ENCODE peak calls at places on chromosome 3, in ten cellular contexts. One of them, this sample, is unnamed.

GRCh38 chr3:10395671-10396070 is 74.8 kb upstream of the SEC13 start:
- DNase-seq in adrenal gland: no peak
- DNase-seq in H1: no peak
- DNase-seq in breast epithelium: peak
- DNase-seq in sigmoid colon: no peak
- DNase-seq in heart left ventricle: no peak
- DNase-seq in body of pancreas: no peak
- DNase-seq in H54: no peak
- DNase-seq in stomach: no peak
- DNase-seq in esophagus squamous epithelium: no peak
- DNase-seq in this sample: peak

GRCh38 chr3:195204360-195205166 is 66.4 kb downstream of the XXYLT1 start:
- DNase-seq in adrenal gland: peak
- DNase-seq in H1: no peak
- DNase-seq in breast epithelium: no peak
- DNase-seq in sigmoid colon: peak
- DNase-seq in heart left ventricle: peak
- DNase-seq in body of pancreas: no peak
- DNase-seq in H54: no peak
- DNase-seq in stomach: peak
- DNase-seq in esophagus squamous epithelium: no peak
- DNase-seq in this sample: no peak

GRCh38 chr3:36714343-36714742 is 50.0 kb downstream of the DCLK3 start:
- DNase-seq in adrenal gland: no peak
- DNase-seq in H1: no peak
- DNase-seq in breast epithelium: no peak
- DNase-seq in sigmoid colon: no peak
- DNase-seq in heart left ventricle: no peak
- DNase-seq in body of pancreas: no peak
- DNase-seq in H54: no peak
- DNase-seq in stomach: no peak
- DNase-seq in esophagus squamous epithelium: no peak
- DNase-seq in this sample: no peak

GRCh38 chr3:164196477-164196876 is 881.8 kb downstream of the SI start:
- DNase-seq in adrenal gland: no peak
- DNase-seq in H1: no peak
- DNase-seq in breast epithelium: no peak
- DNase-seq in sigmoid colon: no peak
- DNase-seq in heart left ventricle: no peak
- DNase-seq in body of pancreas: no peak
- DNase-seq in H54: no peak
- DNase-seq in stomach: no peak
- DNase-seq in esophagus squamous epithelium: no peak
- DNase-seq in this sample: no peak

GRCh38 chr3:24096271-24096670 is 151.2 kb downstream of the NR1D2 start:
- DNase-seq in adrenal gland: no peak
- DNase-seq in H1: no peak
- DNase-seq in breast epithelium: no peak
- DNase-seq in sigmoid colon: no peak
- DNase-seq in heart left ventricle: no peak
- DNase-seq in body of pancreas: no peak
- DNase-seq in H54: no peak
- DNase-seq in stomach: no peak
- DNase-seq in esophagus squamous epithelium: no peak
- DNase-seq in this sample: no peak

GRCh38 chr3:127363171-127363570 is 75.3 kb upstream of the PRR20G start:
- DNase-seq in adrenal gland: no peak
- DNase-seq in H1: no peak
- DNase-seq in breast epithelium: no peak
- DNase-seq in sigmoid colon: no peak
- DNase-seq in heart left ventricle: no peak
- DNase-seq in body of pancreas: no peak
- DNase-seq in H54: no peak
- DNase-seq in stomach: no peak
- DNase-seq in esophagus squamous epithelium: no peak
- DNase-seq in this sample: no peak

GRCh38 chr3:15348246-15348645 is 15.9 kb upstream of the SH3BP5 start:
- DNase-seq in adrenal gland: no peak
- DNase-seq in H1: no peak
- DNase-seq in breast epithelium: no peak
- DNase-seq in sigmoid colon: no peak
- DNase-seq in heart left ventricle: no peak
- DNase-seq in body of pancreas: no peak
- DNase-seq in H54: no peak
- DNase-seq in stomach: no peak
- DNase-seq in esophagus squamous epithelium: no peak
- DNase-seq in this sample: no peak

GRCh38 chr3:41327718-41328117 is 128.4 kb downstream of the CTNNB1 start:
- DNase-seq in adrenal gland: no peak
- DNase-seq in H1: no peak
- DNase-seq in breast epithelium: no peak
- DNase-seq in sigmoid colon: no peak
- DNase-seq in heart left ventricle: no peak
- DNase-seq in body of pancreas: no peak
- DNase-seq in H54: no peak
- DNase-seq in stomach: no peak
- DNase-seq in esophagus squamous epithelium: no peak
- DNase-seq in this sample: no peak

GRCh38 chr3:86774082-86774691 is 216.8 kb downstream of the VGLL3 start:
- DNase-seq in adrenal gland: no peak
- DNase-seq in H1: no peak
- DNase-seq in breast epithelium: no peak
- DNase-seq in sigmoid colon: no peak
- DNase-seq in heart left ventricle: no peak
- DNase-seq in body of pancreas: no peak
- DNase-seq in H54: no peak
- DNase-seq in stomach: no peak
- DNase-seq in esophagus squamous epithelium: no peak
- DNase-seq in this sample: no peak

GRCh38 chr3:108477511-108478147 is 32.8 kb downstream of the MYH15 start:
- DNase-seq in adrenal gland: peak
- DNase-seq in H1: peak
- DNase-seq in breast epithelium: no peak
- DNase-seq in sigmoid colon: no peak
- DNase-seq in heart left ventricle: peak
- DNase-seq in body of pancreas: peak
- DNase-seq in H54: no peak
- DNase-seq in stomach: peak
- DNase-seq in esophagus squamous epithelium: no peak
- DNase-seq in this sample: peak

GRCh38 chr3:141371882-141372281 is 3.6 kb downstream of the ZBTB38 start:
- DNase-seq in adrenal gland: no peak
- DNase-seq in H1: no peak
- DNase-seq in breast epithelium: no peak
- DNase-seq in sigmoid colon: no peak
- DNase-seq in heart left ventricle: no peak
- DNase-seq in body of pancreas: no peak
- DNase-seq in H54: no peak
- DNase-seq in stomach: no peak
- DNase-seq in esophagus squamous epithelium: no peak
- DNase-seq in this sample: no peak
- TF ChIP-seq POLR2A in adrenal gland: no peak
- TF ChIP-seq POLR2A in H1: no peak
- TF ChIP-seq POLR2A in breast epithelium: no peak
- TF ChIP-seq POLR2A in sigmoid colon: no peak
- TF ChIP-seq POLR2A in heart left ventricle: no peak
- TF ChIP-seq POLR2A in body of pancreas: no peak
- TF ChIP-seq POLR2A in H54: no peak
- TF ChIP-seq POLR2A in stomach: no peak
- TF ChIP-seq POLR2A in esophagus squamous epithelium: no peak
- TF ChIP-seq POLR2A in this sample: no peak

DNA sequence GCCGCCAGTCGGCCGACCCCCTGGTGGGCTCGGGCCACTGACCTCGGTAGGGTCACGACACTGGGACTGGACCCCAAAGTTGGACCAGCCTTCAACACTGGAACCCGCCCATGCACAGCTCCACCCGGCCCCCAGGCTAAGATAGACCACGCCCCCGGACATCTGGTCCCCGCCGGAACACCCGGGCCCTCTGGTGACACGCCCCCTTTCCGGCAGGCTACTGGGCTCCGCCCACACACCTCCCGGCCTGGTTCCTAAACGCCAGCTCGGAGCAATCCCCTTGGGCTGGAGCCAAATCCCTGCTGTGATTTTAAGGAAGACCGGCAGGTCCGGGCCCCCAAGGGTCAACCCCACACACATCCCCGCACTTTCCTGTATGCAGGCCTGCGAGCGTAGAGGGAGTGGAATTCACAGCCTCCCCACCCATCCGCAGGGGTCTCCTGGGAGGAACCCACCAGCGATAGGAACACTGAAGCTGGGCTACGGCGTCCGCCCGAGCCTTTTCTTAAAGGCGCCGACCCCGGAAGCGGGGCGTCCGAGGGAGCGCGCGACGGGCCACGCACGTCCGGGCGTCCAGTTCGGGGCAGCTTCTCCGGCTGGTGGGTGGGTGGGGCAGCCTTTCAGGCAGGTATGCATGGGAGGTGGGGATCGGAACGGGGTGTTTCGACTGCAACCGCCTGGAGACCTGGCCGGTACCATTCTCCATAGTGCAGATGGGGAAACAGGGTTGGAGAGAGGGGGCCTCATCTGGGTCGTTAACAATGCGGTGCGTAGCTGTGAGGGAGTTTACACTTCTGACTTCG is at the start of gene HEMK1:
- DNase-seq in adrenal gland: peak
- DNase-seq in H1: peak
- DNase-seq in breast epithelium: peak
- DNase-seq in sigmoid colon: peak
- DNase-seq in heart left ventricle: peak
- DNase-seq in body of pancreas: peak
- DNase-seq in H54: peak
- DNase-seq in stomach: peak
- DNase-seq in esophagus squamous epithelium: peak
- DNase-seq in this sample: peak
- TF ChIP-seq POLR2A in adrenal gland: peak
- TF ChIP-seq POLR2A in H1: peak
- TF ChIP-seq POLR2A in breast epithelium: peak
- TF ChIP-seq POLR2A in sigmoid colon: peak
- TF ChIP-seq POLR2A in heart left ventricle: peak
- TF ChIP-seq POLR2A in body of pancreas: peak
- TF ChIP-seq POLR2A in H54: peak
- TF ChIP-seq POLR2A in stomach: no peak
- TF ChIP-seq POLR2A in esophagus squamous epithelium: no peak
- TF ChIP-seq POLR2A in this sample: peak

GRCh38 chr3:187015903-187016638 is 85.7 kb downstream of the ST6GAL1 start:
- DNase-seq in adrenal gland: no peak
- DNase-seq in H1: peak
- DNase-seq in breast epithelium: no peak
- DNase-seq in sigmoid colon: no peak
- DNase-seq in heart left ventricle: no peak
- DNase-seq in body of pancreas: no peak
- DNase-seq in H54: no peak
- DNase-seq in stomach: no peak
- DNase-seq in esophagus squamous epithelium: no peak
- DNase-seq in this sample: peak
- TF ChIP-seq POLR2A in adrenal gland: no peak
- TF ChIP-seq POLR2A in H1: no peak
- TF ChIP-seq POLR2A in breast epithelium: no peak
- TF ChIP-seq POLR2A in sigmoid colon: no peak
- TF ChIP-seq POLR2A in heart left ventricle: no peak
- TF ChIP-seq POLR2A in body of pancreas: no peak
- TF ChIP-seq POLR2A in H54: no peak
- TF ChIP-seq POLR2A in stomach: no peak
- TF ChIP-seq POLR2A in esophagus squamous epithelium: no peak
- TF ChIP-seq POLR2A in this sample: no peak

GRCh38 chr3:133821767-133822638 is 16.4 kb downstream of the SRPRB start:
- DNase-seq in adrenal gland: peak
- DNase-seq in H1: no peak
- DNase-seq in breast epithelium: no peak
- DNase-seq in sigmoid colon: no peak
- DNase-seq in heart left ventricle: peak
- DNase-seq in body of pancreas: peak
- DNase-seq in H54: peak
- DNase-seq in stomach: peak
- DNase-seq in esophagus squamous epithelium: no peak
- DNase-seq in this sample: peak
- TF ChIP-seq POLR2A in adrenal gland: no peak
- TF ChIP-seq POLR2A in H1: no peak
- TF ChIP-seq POLR2A in breast epithelium: no peak
- TF ChIP-seq POLR2A in sigmoid colon: no peak
- TF ChIP-seq POLR2A in heart left ventricle: no peak
- TF ChIP-seq POLR2A in body of pancreas: no peak
- TF ChIP-seq POLR2A in H54: no peak
- TF ChIP-seq POLR2A in stomach: no peak
- TF ChIP-seq POLR2A in esophagus squamous epithelium: no peak
- TF ChIP-seq POLR2A in this sample: no peak